ENCODE peak calls at places on chromosomes 6 and 20, in four cellular contexts. C, Y, E and K are unnamed samples.

GRCh38 chr6:124669713-124670480 is 292.3 kb upstream of the RNF217 start:
- DNase-seq in E (no peak), C (no peak), Y (no peak), K (no peak)

GRCh38 chr6:168165891-168166290 is 86.9 kb upstream of the FRMD1 start:
- DNase-seq in E (no peak), C (no peak), Y (no peak), K (no peak)

GRCh38 chr6:144158133-144158532 is 7.8 kb downstream of the STX11 start:
- DNase-seq in E (no peak), Y (no peak), C (no peak), K (peak; percentile 74)

GRCh38 chr20:34473262-34473883 is 42.8 kb upstream of the DYNLRB1 start:
- DNase-seq in E (peak; percentile 17), Y (peak; percentile 68), C (no peak), K (peak; percentile 71)

GRCh38 chr6:79167931-79168694 is 66.4 kb downstream of the HMGN3 start:
- DNase-seq in C (no peak), Y (no peak), E (no peak), K (no peak)

GRCh38 chr20:2314759-2315439 is 19.1 kb downstream of the TGM3 start:
- DNase-seq in C (no peak), Y (peak; percentile 95), E (no peak), K (no peak)

GRCh38 chr20:2866236-2866635 is 7.0 kb upstream of the PTPRA start:
- DNase-seq in Y (no peak), E (no peak), C (no peak), K (no peak)

GRCh38 chr6:147909645-147910044 is 401.2 kb downstream of the SAMD5 start:
- DNase-seq in Y (no peak), E (no peak), C (no peak), K (no peak)

GRCh38 chr6:14921170-14921569 is 324.7 kb upstream of the JARID2 start:
- DNase-seq in E (no peak), C (peak; percentile 34), Y (peak; percentile 25), K (peak; percentile 20)

GRCh38 chr20:47482705-47483104 is 19.0 kb upstream of the NCOA3 start:
- DNase-seq in Y (no peak), C (no peak), E (no peak), K (no peak)

GRCh38 chr6:16741112-16742016 is 19.9 kb downstream of the ATXN1 start:
- DNase-seq in Y (no peak), C (no peak), E (no peak), K (no peak)

GRCh38 chr6:1624848-1625341 is 15.2 kb downstream of the FOXC1 start:
- DNase-seq in E (no peak), C (no peak), Y (no peak), K (peak; percentile 61)
- TF ChIP-seq POLR2AphosphoS5 in E (no peak), C (no peak), Y (no peak), K (no peak)

GRCh38 chr20:21901470-21902275 is 196.2 kb downstream of the PAX1 start:
- DNase-seq in E (no peak), C (peak; percentile 37), Y (no peak), K (no peak)
- TF ChIP-seq POLR2AphosphoS5 in E (no peak), C (no peak), Y (no peak), K (no peak)

DNA sequence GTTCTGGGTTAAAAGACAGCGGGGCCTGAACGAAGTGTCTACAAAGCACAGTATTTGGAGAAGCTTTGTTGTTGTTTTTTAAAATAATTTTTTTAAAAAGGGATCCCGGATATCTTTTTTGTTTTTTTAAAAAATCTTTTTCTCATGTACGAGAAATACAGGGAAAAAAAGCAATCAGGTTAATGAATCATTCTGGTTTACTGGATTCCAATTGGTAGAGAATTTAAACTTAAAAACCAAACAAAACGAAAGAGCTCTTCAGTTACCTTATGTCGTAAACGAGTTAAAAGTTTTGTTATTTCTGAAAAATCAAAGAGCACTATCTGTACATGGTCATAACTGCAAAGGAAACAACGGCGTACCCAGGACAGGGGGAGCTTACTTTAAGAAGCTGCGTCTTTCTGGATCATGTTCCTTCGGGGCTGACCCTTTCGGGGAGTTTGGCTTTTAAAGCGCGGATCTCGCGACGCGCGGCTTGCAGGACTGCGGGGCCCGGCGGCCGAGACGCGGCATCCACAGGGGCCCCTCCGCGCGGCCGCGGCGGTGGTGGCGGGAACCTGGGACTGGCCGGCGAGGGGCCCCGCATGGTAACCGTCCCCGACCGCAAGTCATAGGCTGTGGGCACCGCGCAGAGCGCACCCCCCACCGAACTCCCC is 927 bp downstream of the IL20RA start:
- DNase-seq in C (peak; percentile 49), E (no peak), Y (no peak), K (peak; percentile 66)
- TF ChIP-seq POLR2AphosphoS5 in C (peak; percentile 5), E (no peak), Y (no peak), K (no peak)

DNA sequence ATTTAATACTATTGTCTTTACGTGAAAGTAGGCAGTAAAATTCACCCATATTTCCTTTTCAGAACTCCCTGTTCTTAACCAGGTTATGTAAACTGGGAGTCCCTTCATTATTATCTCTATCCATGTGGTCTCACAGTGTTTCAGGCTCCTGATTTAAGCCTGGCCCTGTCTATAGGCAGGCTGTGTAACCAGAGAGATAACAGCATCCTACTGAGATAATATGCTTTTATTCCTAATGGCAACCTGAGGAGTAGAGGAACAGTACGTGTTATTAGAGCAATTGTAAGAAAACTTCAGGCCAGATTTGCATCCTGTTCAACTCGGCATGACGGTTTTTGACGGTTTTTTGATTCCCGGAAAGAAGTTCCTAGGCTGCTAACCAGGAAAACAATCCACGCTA is 16.9 kb downstream of the FUT9 start:
- DNase-seq in Y (no peak), C (no peak), E (no peak), K (no peak)
- TF ChIP-seq POLR2AphosphoS5 in Y (no peak), C (no peak), E (no peak), K (no peak)

GRCh38 chr20:1225729-1226313 is at the start of gene RAD21L1:
- DNase-seq in E (peak; percentile 65), C (peak; percentile 84), Y (peak; percentile 83), K (peak; percentile 81)
- TF ChIP-seq POLR2AphosphoS5 in E (peak; percentile 60), C (no peak), Y (peak; percentile 62), K (peak; percentile 72)

GRCh38 chr6:160450849-160451248 is 102.7 kb downstream of the SLC22A3 start:
- DNase-seq in C (no peak), E (no peak), Y (no peak), K (no peak)

GRCh38 chr6:160457843-160458242 is 109.7 kb downstream of the SLC22A3 start:
- DNase-seq in E (no peak), Y (no peak), C (no peak), K (no peak)

GRCh38 chr6:160456214-160456546 is 108.0 kb downstream of the SLC22A3 start:
- DNase-seq in Y (no peak), C (no peak), E (no peak), K (no peak)

GRCh38 chr6:160454303-160454702 is 106.1 kb downstream of the SLC22A3 start:
- DNase-seq in Y (no peak), E (no peak), C (no peak), K (no peak)

DNA sequence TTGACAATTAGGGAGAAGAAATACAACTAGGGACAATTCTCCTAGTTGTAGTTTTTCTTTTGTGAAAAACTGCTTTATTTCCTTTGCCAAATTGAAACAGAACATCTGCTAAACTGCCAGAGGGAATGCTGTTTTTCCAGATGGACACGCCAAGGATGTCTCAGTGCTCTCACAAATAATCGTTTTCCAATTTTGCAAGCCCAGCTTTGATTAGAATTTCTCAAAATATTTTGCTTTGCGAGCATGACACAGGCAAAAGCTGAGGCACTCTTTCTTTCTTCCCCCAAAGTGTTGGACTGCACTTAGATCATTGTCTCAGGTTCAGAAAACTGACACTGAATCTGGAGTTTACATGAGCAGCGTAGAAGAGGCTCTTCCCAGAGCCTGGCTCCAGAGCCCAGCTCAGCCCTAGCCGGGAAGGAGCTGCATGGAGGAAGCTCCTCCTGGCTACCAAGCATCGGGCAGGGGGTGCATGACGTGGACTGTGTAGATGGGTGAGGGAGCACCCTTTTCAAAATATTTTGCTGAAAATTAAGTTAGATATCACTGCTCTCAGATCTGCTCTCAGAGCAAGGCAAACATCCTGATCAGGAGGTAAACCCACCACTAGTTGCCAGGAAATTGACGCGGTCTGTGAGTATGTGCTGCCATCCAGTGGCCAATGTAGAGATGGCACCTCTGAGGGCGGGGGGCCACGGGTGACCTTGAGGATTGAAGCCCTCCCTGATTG is 107.5 kb downstream of the SLC22A3 start:
- DNase-seq in Y (peak; percentile 69), C (peak; percentile 68), E (peak; percentile 49), K (peak; percentile 77)
- TF ChIP-seq POLR2AphosphoS5 in Y (no peak), C (no peak), E (no peak), K (no peak)

DNA sequence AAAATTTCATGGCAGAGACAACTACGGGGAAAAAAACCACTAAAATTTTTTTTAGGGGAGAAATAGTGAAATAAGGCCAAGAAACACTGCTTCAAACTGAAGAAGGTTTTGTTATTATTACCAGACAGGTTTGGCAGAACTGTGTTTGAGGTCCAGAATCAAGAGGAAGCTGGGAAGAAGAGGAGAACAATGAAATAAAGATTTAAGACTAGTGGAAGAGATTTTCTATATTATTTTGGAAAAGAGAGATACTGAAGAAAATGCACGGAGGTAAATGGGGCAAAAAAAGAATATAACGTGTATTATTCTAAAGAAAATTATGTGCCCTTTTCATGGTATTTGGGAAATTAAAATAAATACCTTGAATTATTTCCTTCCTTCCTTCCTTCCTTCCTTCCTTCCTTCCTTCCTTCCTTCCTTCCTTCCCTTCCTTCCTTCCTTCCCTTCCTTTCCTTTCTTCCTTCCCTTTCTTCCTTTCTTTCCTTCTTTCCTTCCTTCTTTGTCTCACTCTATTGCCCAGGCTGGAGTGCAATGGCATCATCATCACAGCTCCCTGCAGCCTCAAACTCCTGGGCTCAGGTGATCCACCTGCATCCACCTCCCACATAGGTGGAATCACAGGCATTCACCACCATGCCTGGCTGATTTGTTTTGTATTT is 124.3 kb downstream of the GJA1 start:
- DNase-seq in Y (no peak), C (no peak), E (no peak), K (no peak)
- TF ChIP-seq POLR2AphosphoS5 in Y (no peak), C (no peak), E (no peak), K (no peak)

GRCh38 chr20:59004493-59004762 is 2.6 kb downstream of the CTSZ start:
- DNase-seq in E (no peak), Y (no peak), C (peak; percentile 61), K (no peak)
- TF ChIP-seq POLR2AphosphoS5 in E (no peak), Y (no peak), C (no peak), K (no peak)